ENCODE peak calls at places on chromosomes 12 and 14, in eight cellular contexts. E, V, T, D, U, C, W and K are unnamed samples.

GRCh38 chr12:124073636-124074035 is 100.6 kb downstream of the ZNF664 start:
- DNase-seq in C (no peak), D (no peak), U (no peak), E (no peak), W (no peak), V (no peak), T (no peak), K (no peak)

GRCh38 chr12:52903855-52904508 is 894 bp downstream of the KRT8 start:
- DNase-seq in U (peak; percentile 83), V (peak; percentile 68), D (no peak), W (peak; percentile 30), E (peak; percentile 28), T (peak; percentile 64), C (no peak), K (no peak)

GRCh38 chr12:92079054-92079385 is 66.6 kb downstream of the BTG1 start:
- DNase-seq in D (no peak), E (no peak), W (no peak), T (no peak), U (peak; percentile 89), V (no peak), C (no peak), K (no peak)

GRCh38 chr14:50060871-50061663 is 55.3 kb downstream of the VCPKMT start:
- DNase-seq in D (no peak), C (no peak), V (peak; percentile 96), W (peak; percentile 63), T (peak; percentile 86), E (peak; percentile 47), U (peak; percentile 92), K (peak; percentile 31)

GRCh38 chr12:90627180-90627896 is 327.6 kb downstream of the CCER1 start:
- DNase-seq in E (no peak), C (no peak), D (no peak), W (no peak), V (peak; percentile 8), U (peak; percentile 3), T (no peak), K (no peak)

GRCh38 chr14:26293909-26294308 is 303.9 kb downstream of the NOVA1 start:
- DNase-seq in W (no peak), V (no peak), T (no peak), E (no peak), U (no peak), C (no peak), D (no peak), K (no peak)

GRCh38 chr12:81468206-81468605 is 290.9 kb downstream of the PPFIA2 start:
- DNase-seq in E (no peak), W (no peak), U (no peak), C (no peak), D (no peak), T (no peak), V (peak; percentile 45), K (peak; percentile 4)

GRCh38 chr14:61126083-61126962 is 145.3 kb downstream of the SLC38A6 start:
- DNase-seq in U (no peak), T (no peak), E (no peak), D (no peak), W (no peak), C (no peak), V (no peak), K (no peak)

GRCh38 chr12:120853188-120853587 is 51.0 kb downstream of the SPPL3 start:
- DNase-seq in T (no peak), D (no peak), W (no peak), V (no peak), E (no peak), U (no peak), C (no peak), K (no peak)

GRCh38 chr14:22200977-22201605 is 387.9 kb downstream of the DAD1 start:
- DNase-seq in V (peak; percentile 57), W (no peak), U (peak; percentile 79), T (peak; percentile 71), E (no peak), C (peak; percentile 31), D (no peak), K (no peak)

GRCh38 chr12:76085159-76085868 is 829 bp upstream of the NAP1L1 start:
- DNase-seq in V (no peak), D (no peak), W (no peak), U (peak; percentile 75), C (no peak), E (peak; percentile 38), T (peak; percentile 68), K (no peak)

GRCh38 chr14:101183376-101184103 is 280.0 kb upstream of the RTL1 start:
- DNase-seq in U (no peak), D (no peak), C (no peak), T (no peak), W (no peak), V (no peak), E (no peak), K (no peak)

GRCh38 chr14:88785911-88786310 is 6.8 kb downstream of the EML5 start:
- DNase-seq in T (no peak), E (no peak), D (no peak), C (no peak), V (no peak), W (no peak), U (no peak), K (no peak)

GRCh38 chr14:55699131-55700057 is 119.4 kb downstream of the KTN1 start:
- DNase-seq in D (no peak), C (no peak), E (no peak), U (peak; percentile 93), T (peak; percentile 92), W (no peak), V (peak; percentile 80), K (no peak)

GRCh38 chr12:14272954-14273910 is 92.2 kb upstream of the ATF7IP start:
- DNase-seq in V (peak; percentile 94), U (no peak), D (no peak), T (no peak), W (no peak), E (no peak), C (no peak), K (no peak)

GRCh38 chr14:49882826-49883694 is 9.8 kb upstream of the ARF6 start:
- DNase-seq in C (no peak), W (no peak), D (no peak), T (no peak), V (peak; percentile 34), E (no peak), U (no peak), K (no peak)

GRCh38 chr12:68673788-68674187 is 13.0 kb upstream of the NUP107 start:
- DNase-seq in T (no peak), D (no peak), C (no peak), V (no peak), E (no peak), U (no peak), W (no peak), K (no peak)

GRCh38 chr12:117686911-117687377 is 281.8 kb downstream of the KSR2 start:
- DNase-seq in V (peak; percentile 66), D (no peak), C (no peak), E (no peak), U (peak; percentile 98), W (no peak), T (peak; percentile 90), K (no peak)

GRCh38 chr14:33755358-33755757 is 195.5 kb downstream of the EGLN3 start:
- DNase-seq in U (no peak), T (no peak), V (no peak), E (no peak), W (no peak), C (no peak), D (no peak), K (no peak)

GRCh38 chr12:106841471-106842302 is 67.2 kb downstream of the RIC8B start:
- DNase-seq in T (peak; percentile 59), U (peak; percentile 43), W (peak; percentile 27), V (peak; percentile 58), D (no peak), C (no peak), E (peak; percentile 21), K (no peak)

GRCh38 chr14:28494196-28494595 is 272.4 kb upstream of the FOXG1 start:
- DNase-seq in W (no peak), U (no peak), C (no peak), D (no peak), V (peak; percentile 58), T (peak; percentile 75), E (no peak), K (no peak)

GRCh38 chr14:73058923-73059311 is 583 bp downstream of the RBM25 start:
- DNase-seq in T (peak; percentile 39), U (peak; percentile 44), D (no peak), W (peak; percentile 15), V (peak; percentile 53), E (no peak), C (no peak), K (peak; percentile 38)

GRCh38 chr12:96510306-96510764 is 21.0 kb downstream of the CFAP54 start:
- DNase-seq in E (no peak), T (no peak), D (no peak), C (no peak), V (no peak), W (no peak), U (no peak), K (no peak)

GRCh38 chr12:40559865-40560264 is 132.4 kb upstream of the CNTN1 start:
- DNase-seq in U (no peak), V (no peak), D (no peak), E (no peak), T (no peak), C (no peak), W (no peak), K (no peak)